ENCODE peak calls at places on chromosomes 5 and 9, in nine cellular contexts. One of them, this sample, is unnamed.

GRCh38 chr5:139833525-139833924 is 37.9 kb downstream of the PSD2 start:
- DNase-seq in ascending aorta: no peak
- DNase-seq in tibial artery: peak
- DNase-seq in astrocyte of the spinal cord: no peak
- DNase-seq in fibroblast of mammary gland: no peak
- DNase-seq in Peyer's patch: no peak
- DNase-seq in heart right ventricle: no peak
- DNase-seq in NB4: no peak
- DNase-seq in uterus: no peak
- DNase-seq in this sample: no peak

GRCh38 chr9:35538361-35539234 is 48.7 kb downstream of the RUSC2 start:
- DNase-seq in ascending aorta: peak
- DNase-seq in tibial artery: peak
- DNase-seq in astrocyte of the spinal cord: peak
- DNase-seq in fibroblast of mammary gland: peak
- DNase-seq in Peyer's patch: peak
- DNase-seq in heart right ventricle: peak
- DNase-seq in NB4: peak
- DNase-seq in uterus: peak
- DNase-seq in this sample: peak

GRCh38 chr9:118674942-118675341 is 694.3 kb downstream of the BRINP1 start:
- DNase-seq in ascending aorta: no peak
- DNase-seq in tibial artery: no peak
- DNase-seq in astrocyte of the spinal cord: no peak
- DNase-seq in fibroblast of mammary gland: no peak
- DNase-seq in Peyer's patch: no peak
- DNase-seq in heart right ventricle: no peak
- DNase-seq in NB4: no peak
- DNase-seq in uterus: no peak
- DNase-seq in this sample: no peak

GRCh38 chr9:35923927-35924763 is 14.9 kb downstream of the SPAAR start:
- DNase-seq in ascending aorta: no peak
- DNase-seq in tibial artery: no peak
- DNase-seq in astrocyte of the spinal cord: peak
- DNase-seq in fibroblast of mammary gland: peak
- DNase-seq in Peyer's patch: no peak
- DNase-seq in heart right ventricle: no peak
- DNase-seq in NB4: peak
- DNase-seq in uterus: peak
- DNase-seq in this sample: peak

GRCh38 chr9:137300607-137301085 is 1.4 kb downstream of the NRARP start:
- DNase-seq in ascending aorta: no peak
- DNase-seq in tibial artery: no peak
- DNase-seq in astrocyte of the spinal cord: peak
- DNase-seq in fibroblast of mammary gland: peak
- DNase-seq in Peyer's patch: no peak
- DNase-seq in heart right ventricle: peak
- DNase-seq in NB4: peak
- DNase-seq in uterus: no peak
- DNase-seq in this sample: peak

GRCh38 chr5:57033103-57033502 is 81.2 kb upstream of the MIER3 start:
- DNase-seq in ascending aorta: no peak
- DNase-seq in tibial artery: no peak
- DNase-seq in astrocyte of the spinal cord: no peak
- DNase-seq in fibroblast of mammary gland: no peak
- DNase-seq in Peyer's patch: peak
- DNase-seq in heart right ventricle: no peak
- DNase-seq in NB4: no peak
- DNase-seq in uterus: no peak
- DNase-seq in this sample: no peak

GRCh38 chr5:142769251-142769792 is 855 bp upstream of the ARHGAP26 start:
- DNase-seq in ascending aorta: no peak
- DNase-seq in tibial artery: no peak
- DNase-seq in astrocyte of the spinal cord: no peak
- DNase-seq in fibroblast of mammary gland: no peak
- DNase-seq in Peyer's patch: no peak
- DNase-seq in heart right ventricle: no peak
- DNase-seq in NB4: peak
- DNase-seq in uterus: no peak
- DNase-seq in this sample: no peak

GRCh38 chr5:67124556-67124955 is 72.0 kb downstream of the CD180 start:
- DNase-seq in ascending aorta: no peak
- DNase-seq in tibial artery: no peak
- DNase-seq in astrocyte of the spinal cord: no peak
- DNase-seq in fibroblast of mammary gland: no peak
- DNase-seq in Peyer's patch: no peak
- DNase-seq in heart right ventricle: no peak
- DNase-seq in NB4: no peak
- DNase-seq in uterus: no peak
- DNase-seq in this sample: no peak

GRCh38 chr5:132776077-132776931 is 735 bp downstream of the SEPTIN8 start:
- DNase-seq in ascending aorta: no peak
- DNase-seq in tibial artery: peak
- DNase-seq in astrocyte of the spinal cord: no peak
- DNase-seq in fibroblast of mammary gland: no peak
- DNase-seq in Peyer's patch: peak
- DNase-seq in heart right ventricle: peak
- DNase-seq in NB4: peak
- DNase-seq in uterus: no peak
- DNase-seq in this sample: peak

GRCh38 chr9:70883056-70883455 is 238.4 kb downstream of the TRPM3 start:
- DNase-seq in ascending aorta: no peak
- DNase-seq in tibial artery: no peak
- DNase-seq in astrocyte of the spinal cord: peak
- DNase-seq in fibroblast of mammary gland: peak
- DNase-seq in Peyer's patch: no peak
- DNase-seq in heart right ventricle: no peak
- DNase-seq in NB4: no peak
- DNase-seq in uterus: no peak
- DNase-seq in this sample: no peak

GRCh38 chr9:128702949-128703615 is 779 bp downstream of the PKN3 start:
- DNase-seq in ascending aorta: no peak
- DNase-seq in tibial artery: peak
- DNase-seq in astrocyte of the spinal cord: peak
- DNase-seq in fibroblast of mammary gland: no peak
- DNase-seq in Peyer's patch: no peak
- DNase-seq in heart right ventricle: peak
- DNase-seq in NB4: no peak
- DNase-seq in uterus: peak
- DNase-seq in this sample: no peak

GRCh38 chr5:142630927-142631539 is 54.9 kb downstream of the FGF1 start:
- DNase-seq in ascending aorta: no peak
- DNase-seq in tibial artery: no peak
- DNase-seq in astrocyte of the spinal cord: no peak
- DNase-seq in fibroblast of mammary gland: no peak
- DNase-seq in Peyer's patch: no peak
- DNase-seq in heart right ventricle: no peak
- DNase-seq in NB4: no peak
- DNase-seq in uterus: no peak
- DNase-seq in this sample: peak

GRCh38 chr9:91716239-91716638 is 233.8 kb downstream of the ROR2 start:
- DNase-seq in ascending aorta: no peak
- DNase-seq in tibial artery: no peak
- DNase-seq in astrocyte of the spinal cord: no peak
- DNase-seq in fibroblast of mammary gland: no peak
- DNase-seq in Peyer's patch: no peak
- DNase-seq in heart right ventricle: no peak
- DNase-seq in NB4: no peak
- DNase-seq in uterus: no peak
- DNase-seq in this sample: no peak

GRCh38 chr9:91712811-91713210 is 237.2 kb downstream of the ROR2 start:
- DNase-seq in ascending aorta: peak
- DNase-seq in tibial artery: no peak
- DNase-seq in astrocyte of the spinal cord: no peak
- DNase-seq in fibroblast of mammary gland: no peak
- DNase-seq in Peyer's patch: no peak
- DNase-seq in heart right ventricle: no peak
- DNase-seq in NB4: no peak
- DNase-seq in uterus: no peak
- DNase-seq in this sample: no peak

GRCh38 chr9:91711755-91712591 is 238.1 kb downstream of the ROR2 start:
- DNase-seq in ascending aorta: no peak
- DNase-seq in tibial artery: no peak
- DNase-seq in astrocyte of the spinal cord: peak
- DNase-seq in fibroblast of mammary gland: peak
- DNase-seq in Peyer's patch: peak
- DNase-seq in heart right ventricle: no peak
- DNase-seq in NB4: peak
- DNase-seq in uterus: no peak
- DNase-seq in this sample: peak

GRCh38 chr9:91714874-91715615 is 235.0 kb downstream of the ROR2 start:
- DNase-seq in ascending aorta: no peak
- DNase-seq in tibial artery: no peak
- DNase-seq in astrocyte of the spinal cord: no peak
- DNase-seq in fibroblast of mammary gland: no peak
- DNase-seq in Peyer's patch: no peak
- DNase-seq in heart right ventricle: no peak
- DNase-seq in NB4: no peak
- DNase-seq in uterus: no peak
- DNase-seq in this sample: no peak

GRCh38 chr9:91714020-91714721 is 235.9 kb downstream of the ROR2 start:
- DNase-seq in ascending aorta: peak
- DNase-seq in tibial artery: no peak
- DNase-seq in astrocyte of the spinal cord: peak
- DNase-seq in fibroblast of mammary gland: peak
- DNase-seq in Peyer's patch: peak
- DNase-seq in heart right ventricle: peak
- DNase-seq in NB4: peak
- DNase-seq in uterus: peak
- DNase-seq in this sample: peak
- H3K4me3 ChIP-seq in ascending aorta: peak
- H3K4me3 ChIP-seq in tibial artery: peak
- H3K4me3 ChIP-seq in astrocyte of the spinal cord: peak
- H3K4me3 ChIP-seq in fibroblast of mammary gland: peak
- H3K4me3 ChIP-seq in Peyer's patch: peak
- H3K4me3 ChIP-seq in heart right ventricle: peak
- H3K4me3 ChIP-seq in NB4: peak
- H3K4me3 ChIP-seq in uterus: peak
- H3K4me3 ChIP-seq in this sample: peak

GRCh38 chr5:156432830-156433105 is 105.8 kb downstream of the SGCD start:
- DNase-seq in ascending aorta: no peak
- DNase-seq in tibial artery: no peak
- DNase-seq in astrocyte of the spinal cord: no peak
- DNase-seq in fibroblast of mammary gland: no peak
- DNase-seq in Peyer's patch: no peak
- DNase-seq in heart right ventricle: no peak
- DNase-seq in NB4: no peak
- DNase-seq in uterus: no peak
- DNase-seq in this sample: no peak
- TF ChIP-seq CTCF in ascending aorta: no peak
- TF ChIP-seq CTCF in tibial artery: no peak
- TF ChIP-seq CTCF in astrocyte of the spinal cord: no peak
- TF ChIP-seq CTCF in fibroblast of mammary gland: no peak
- TF ChIP-seq CTCF in Peyer's patch: no peak
- TF ChIP-seq CTCF in heart right ventricle: no peak
- TF ChIP-seq CTCF in NB4: no peak
- TF ChIP-seq CTCF in uterus: no peak
- TF ChIP-seq CTCF in this sample: no peak

GRCh38 chr5:151683444-151683843 is 3.3 kb downstream of the SPARC start:
- DNase-seq in ascending aorta: no peak
- DNase-seq in tibial artery: no peak
- DNase-seq in astrocyte of the spinal cord: no peak
- DNase-seq in fibroblast of mammary gland: no peak
- DNase-seq in Peyer's patch: no peak
- DNase-seq in heart right ventricle: no peak
- DNase-seq in NB4: no peak
- DNase-seq in uterus: no peak
- DNase-seq in this sample: no peak

GRCh38 chr5:151680944-151681427 is 5.7 kb downstream of the SPARC start:
- DNase-seq in ascending aorta: no peak
- DNase-seq in tibial artery: peak
- DNase-seq in astrocyte of the spinal cord: no peak
- DNase-seq in fibroblast of mammary gland: peak
- DNase-seq in Peyer's patch: no peak
- DNase-seq in heart right ventricle: no peak
- DNase-seq in NB4: no peak
- DNase-seq in uterus: no peak
- DNase-seq in this sample: peak

GRCh38 chr5:151682751-151683331 is 3.9 kb downstream of the SPARC start:
- DNase-seq in ascending aorta: no peak
- DNase-seq in tibial artery: no peak
- DNase-seq in astrocyte of the spinal cord: no peak
- DNase-seq in fibroblast of mammary gland: peak
- DNase-seq in Peyer's patch: no peak
- DNase-seq in heart right ventricle: no peak
- DNase-seq in NB4: no peak
- DNase-seq in uterus: no peak
- DNase-seq in this sample: peak

GRCh38 chr5:151683936-151684586 is 2.7 kb downstream of the SPARC start:
- DNase-seq in ascending aorta: no peak
- DNase-seq in tibial artery: no peak
- DNase-seq in astrocyte of the spinal cord: no peak
- DNase-seq in fibroblast of mammary gland: no peak
- DNase-seq in Peyer's patch: no peak
- DNase-seq in heart right ventricle: no peak
- DNase-seq in NB4: peak
- DNase-seq in uterus: no peak
- DNase-seq in this sample: peak

GRCh38 chr5:151682240-151682639 is 4.5 kb downstream of the SPARC start:
- DNase-seq in ascending aorta: no peak
- DNase-seq in tibial artery: no peak
- DNase-seq in astrocyte of the spinal cord: no peak
- DNase-seq in fibroblast of mammary gland: peak
- DNase-seq in Peyer's patch: no peak
- DNase-seq in heart right ventricle: no peak
- DNase-seq in NB4: no peak
- DNase-seq in uterus: no peak
- DNase-seq in this sample: peak
- H3K4me3 ChIP-seq in ascending aorta: peak
- H3K4me3 ChIP-seq in tibial artery: peak
- H3K4me3 ChIP-seq in astrocyte of the spinal cord: no peak
- H3K4me3 ChIP-seq in fibroblast of mammary gland: peak
- H3K4me3 ChIP-seq in Peyer's patch: peak
- H3K4me3 ChIP-seq in heart right ventricle: peak
- H3K4me3 ChIP-seq in NB4: no peak
- H3K4me3 ChIP-seq in uterus: no peak
- H3K4me3 ChIP-seq in this sample: peak

DNA sequence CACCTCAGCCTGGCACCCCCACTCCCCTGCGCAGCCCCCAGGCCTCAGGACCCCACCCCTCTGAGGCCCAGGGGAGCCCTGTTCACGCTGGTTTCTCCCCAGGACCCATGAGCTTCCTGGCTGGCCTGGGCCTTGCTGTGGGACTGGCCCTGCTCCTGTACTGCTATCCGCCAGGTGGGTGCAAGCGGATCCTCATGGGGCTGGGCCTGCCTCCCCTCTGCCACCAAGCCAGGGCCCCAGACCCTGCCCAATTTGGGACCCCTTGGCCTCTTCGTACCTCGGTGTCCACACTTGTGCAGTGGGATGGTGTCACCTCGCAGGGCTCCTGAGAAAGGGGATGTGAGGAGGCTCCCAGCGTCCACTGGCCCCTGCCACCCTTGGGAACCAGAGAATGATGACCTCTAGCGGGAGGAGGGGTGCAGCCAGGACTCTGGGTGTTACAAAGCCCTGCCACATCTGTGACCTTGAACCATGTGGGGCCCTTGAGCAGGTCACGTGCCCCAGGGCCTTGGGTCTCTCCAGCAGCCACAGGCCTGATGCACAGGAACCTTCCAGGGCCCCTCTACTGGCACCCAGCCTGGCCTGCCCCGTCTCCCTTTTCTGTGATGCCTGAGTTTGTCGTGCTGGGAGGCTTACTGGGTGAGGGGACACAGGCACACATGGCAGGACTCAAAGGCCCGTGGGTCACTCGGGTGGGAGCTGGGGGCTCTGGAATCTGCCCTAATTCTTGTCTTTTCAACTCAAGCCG is 16.3 kb downstream of the CARD19 start:
- DNase-seq in ascending aorta: peak
- DNase-seq in tibial artery: peak
- DNase-seq in astrocyte of the spinal cord: no peak
- DNase-seq in fibroblast of mammary gland: no peak
- DNase-seq in Peyer's patch: peak
- DNase-seq in heart right ventricle: no peak
- DNase-seq in NB4: no peak
- DNase-seq in uterus: peak
- DNase-seq in this sample: no peak
- TF ChIP-seq CTCF in ascending aorta: no peak
- TF ChIP-seq CTCF in tibial artery: no peak
- TF ChIP-seq CTCF in astrocyte of the spinal cord: no peak
- TF ChIP-seq CTCF in fibroblast of mammary gland: no peak
- TF ChIP-seq CTCF in Peyer's patch: no peak
- TF ChIP-seq CTCF in heart right ventricle: no peak
- TF ChIP-seq CTCF in NB4: no peak
- TF ChIP-seq CTCF in uterus: no peak
- TF ChIP-seq CTCF in this sample: no peak

This sample was measured in fibroblast of villous mesenchyme.